ENCODE peak calls at places on chromosomes 3 and 15, in seven cellular contexts. L is posterior cingulate gyrus; N is HCEC 1CT; C is activated CD8-positive, alpha-beta memory T cell treated with anti-CD3 and anti-CD28 coated beads, Interleukin-2, amount 50 U/mL, for 4 hours; Y is CD4-positive, alpha-beta T cell; Z is stimulated activated naive CD4-positive, alpha-beta T cell treated with Interleukin-2 at 50 U/mL for 16 hours; W is AG08396. H is an unnamed sample.

GRCh38 chr15:63481105-63481810 is 23.1 kb upstream of the USP3 start:
- DNase-seq in L (no peak), N (peak; percentile 46), C (no peak), Y (no peak), Z (peak; percentile 27), W (no peak), H (no peak)

GRCh38 chr3:44421280-44421679 is 56.2 kb downstream of the ZNF445 start:
- DNase-seq in L (no peak), N (no peak), C (no peak), Y (no peak), Z (no peak), W (no peak), H (no peak)

GRCh38 chr3:55097441-55097840 is 169.6 kb upstream of the LRTM1 start:
- DNase-seq in L (no peak), N (no peak), C (no peak), Y (no peak), Z (no peak), W (no peak), H (no peak)

GRCh38 chr15:71591057-71591456 is 219.3 kb upstream of the NR2E3 start:
- DNase-seq in L (no peak), N (no peak), C (no peak), Y (no peak), Z (no peak), W (no peak), H (no peak)

GRCh38 chr15:70343961-70344360 is 246.2 kb upstream of the TLE3 start:
- DNase-seq in L (no peak), N (no peak), C (no peak), Y (no peak), Z (no peak), W (no peak), H (no peak)

GRCh38 chr3:55159711-55160110 is 231.9 kb upstream of the LRTM1 start:
- DNase-seq in L (no peak), N (no peak), C (no peak), Y (no peak), Z (no peak), W (no peak), H (no peak)

GRCh38 chr15:89325039-89325803 is 9.4 kb downstream of the POLG start:
- DNase-seq in L (no peak), N (no peak), C (no peak), Y (no peak), Z (no peak), W (no peak), H (no peak)

GRCh38 chr3:183537295-183537730 is 18.2 kb downstream of the KLHL6 start:
- DNase-seq in L (peak; percentile 25), N (peak; percentile 7), C (no peak), Y (no peak), Z (no peak), W (peak; percentile 37), H (no peak)

GRCh38 chr15:61749169-61749568 is 311.1 kb downstream of the VPS13C start:
- DNase-seq in L (no peak), N (peak; percentile 71), C (no peak), Y (no peak), Z (no peak), W (no peak), H (no peak)

GRCh38 chr3:122961146-122961545 is 66.4 kb downstream of the SEMA5B start:
- DNase-seq in L (no peak), N (no peak), C (no peak), Y (no peak), Z (no peak), W (peak; percentile 33), H (no peak)

GRCh38 chr3:126266850-126267168 is 86.4 kb upstream of the ALDH1L1 start:
- DNase-seq in L (no peak), N (no peak), C (no peak), Y (no peak), Z (no peak), W (no peak), H (no peak)

GRCh38 chr15:40310001-40310959 is 2.5 kb upstream of the PLCB2 start:
- DNase-seq in L (peak; percentile 60), N (no peak), C (peak; percentile 58), Y (peak; percentile 50), Z (peak; percentile 45), W (peak; percentile 61), H (peak; percentile 30)

GRCh38 chr3:169075710-169076109 is 587.8 kb downstream of the MECOM start:
- DNase-seq in L (no peak), N (no peak), C (no peak), Y (no peak), Z (no peak), W (no peak), H (no peak)

GRCh38 chr3:112610121-112610520 is 30.8 kb downstream of the CCDC80 start:
- DNase-seq in L (no peak), N (peak; percentile 37), C (no peak), Y (no peak), Z (no peak), W (no peak), H (no peak)

GRCh38 chr3:9682123-9682522 is 21.5 kb upstream of the CPNE9 start:
- DNase-seq in L (peak; percentile 29), N (no peak), C (no peak), Y (no peak), Z (no peak), W (no peak), H (no peak)

GRCh38 chr15:35427091-35427490 is 118.9 kb downstream of the DPH6 start:
- DNase-seq in L (no peak), N (peak; percentile 81), C (no peak), Y (no peak), Z (no peak), W (peak; percentile 13), H (no peak)

GRCh38 chr15:88652456-88653199 is 13.8 kb downstream of the ISG20 start:
- DNase-seq in L (no peak), N (no peak), C (no peak), Y (no peak), Z (no peak), W (no peak), H (no peak)

GRCh38 chr15:41545218-41545617 is 1.2 kb upstream of the RPAP1 start:
- DNase-seq in L (no peak), N (no peak), C (no peak), Y (no peak), Z (no peak), W (no peak), H (no peak)

GRCh38 chr15:100464256-100464655 is 64.5 kb downstream of the CERS3 start:
- DNase-seq in L (no peak), N (no peak), C (no peak), Y (no peak), Z (no peak), W (no peak), H (no peak)

GRCh38 chr3:50671331-50671730 is 3.4 kb upstream of the DOCK3 start:
- DNase-seq in L (peak; percentile 62), N (peak; percentile 55), C (no peak), Y (no peak), Z (no peak), W (peak; percentile 78), H (no peak)

GRCh38 chr3:159486580-159486979 is 502.1 kb upstream of the IL12A start:
- DNase-seq in L (no peak), N (no peak), C (no peak), Y (no peak), Z (no peak), W (peak; percentile 12), H (no peak)

GRCh38 chr15:78991476-78991875 is 46.6 kb upstream of the CTSH start:
- DNase-seq in L (no peak), N (no peak), C (no peak), Y (no peak), Z (no peak), W (no peak), H (no peak)

GRCh38 chr15:31262143-31262530 is 64.5 kb upstream of the KLF13 start:
- DNase-seq in L (no peak), N (no peak), C (no peak), Y (no peak), Z (no peak), W (no peak), H (no peak)

GRCh38 chr3:31562525-31562924 is 29.8 kb downstream of the STT3B start:
- DNase-seq in L (no peak), N (no peak), C (peak; percentile 38), Y (peak; percentile 24), Z (peak; percentile 3), W (no peak), H (no peak)

GRCh38 chr3:172685331-172686214 is 25.3 kb downstream of the NCEH1 start:
- DNase-seq in L (no peak), N (peak; percentile 54), C (no peak), Y (no peak), Z (no peak), W (no peak), H (no peak)

GRCh38 chr3:8884630-8885290 is 78.5 kb downstream of the RAD18 start:
- DNase-seq in L (no peak), N (no peak), C (no peak), Y (no peak), Z (no peak), W (no peak), H (no peak)

GRCh38 chr3:139491966-139492365 is 15.7 kb upstream of the RBP2 start:
- DNase-seq in L (no peak), N (no peak), C (no peak), Y (no peak), Z (no peak), W (no peak), H (no peak)

GRCh38 chr15:83208357-83208661 is 686 bp upstream of the HDGFL3 start:
- DNase-seq in L (no peak), N (peak; percentile 11), C (no peak), Y (no peak), Z (no peak), W (no peak), H (no peak)

GRCh38 chr3:171351676-171352075 is 108.5 kb downstream of the TNIK start:
- DNase-seq in L (no peak), N (peak; percentile 90), C (no peak), Y (no peak), Z (no peak), W (peak; percentile 72), H (no peak)

GRCh38 chr3:180913582-180914404 is 1.3 kb downstream of the FXR1 start:
- DNase-seq in L (no peak), N (no peak), C (no peak), Y (no peak), Z (no peak), W (no peak), H (no peak)

GRCh38 chr3:112745567-112746248 is 101.0 kb downstream of the CD200R1L start:
- DNase-seq in L (no peak), N (no peak), C (no peak), Y (no peak), Z (no peak), W (no peak), H (no peak)

GRCh38 chr3:125052671-125053303 is 3.0 kb downstream of the HEG1 start:
- DNase-seq in L (no peak), N (peak; percentile 86), C (no peak), Y (no peak), Z (no peak), W (peak; percentile 61), H (no peak)

GRCh38 chr15:60760646-60761504 is 281.9 kb upstream of the ICE2 start:
- DNase-seq in L (no peak), N (peak; percentile 64), C (no peak), Y (no peak), Z (peak; percentile 9), W (no peak), H (no peak)

H was measured in activated T-helper 9 cell treated with anti-CD3 and anti-CD28 coated beads, Interleukin-2, amount 50 U/mL, for 16 hours.